ENCODE peak calls at places on chromosomes 2 and 18, in nine cellular contexts. One of them, this sample, is unnamed. For H3K27me3, the result is how much of the 10 kb centered on the place peaks cover.

GRCh38 chr2:187594801-187595200 is 40.6 kb upstream of the TFPI start:
- DNase-seq in lower lobe of right lung: no peak
- DNase-seq in heart left ventricle: no peak
- DNase-seq in body of pancreas: no peak
- DNase-seq in mammary epithelial cell: no peak
- DNase-seq in endothelial cell of umbilical vein: peak
- DNase-seq in prostate gland: no peak
- DNase-seq in AG04450: no peak
- DNase-seq in aorta: no peak
- DNase-seq in this sample: peak

GRCh38 chr2:119408221-119408619 is 23.4 kb upstream of the TMEM37 start:
- DNase-seq in body of pancreas: peak
- DNase-seq in prostate gland: no peak
- DNase-seq in mammary epithelial cell: no peak
- DNase-seq in AG04450: no peak
- DNase-seq in endothelial cell of umbilical vein: no peak
- DNase-seq in heart left ventricle: no peak
- DNase-seq in aorta: no peak
- DNase-seq in lower lobe of right lung: no peak
- DNase-seq in this sample: peak

GRCh38 chr2:105243961-105244360 is 2.4 kb downstream of the GPR45 start:
- DNase-seq in prostate gland: no peak
- DNase-seq in AG04450: no peak
- DNase-seq in lower lobe of right lung: no peak
- DNase-seq in heart left ventricle: no peak
- DNase-seq in endothelial cell of umbilical vein: no peak
- DNase-seq in aorta: no peak
- DNase-seq in body of pancreas: no peak
- DNase-seq in mammary epithelial cell: no peak
- DNase-seq in this sample: peak

GRCh38 chr2:74850816-74851566 is 17.1 kb downstream of the HK2 start:
- DNase-seq in lower lobe of right lung: no peak
- DNase-seq in endothelial cell of umbilical vein: no peak
- DNase-seq in prostate gland: no peak
- DNase-seq in AG04450: no peak
- DNase-seq in heart left ventricle: no peak
- DNase-seq in body of pancreas: no peak
- DNase-seq in mammary epithelial cell: peak
- DNase-seq in aorta: peak
- DNase-seq in this sample: peak

GRCh38 chr2:67752964-67753363 is 309.8 kb downstream of the C1D start:
- DNase-seq in prostate gland: no peak
- DNase-seq in aorta: no peak
- DNase-seq in lower lobe of right lung: no peak
- DNase-seq in body of pancreas: no peak
- DNase-seq in mammary epithelial cell: peak
- DNase-seq in heart left ventricle: no peak
- DNase-seq in endothelial cell of umbilical vein: no peak
- DNase-seq in AG04450: peak
- DNase-seq in this sample: peak

GRCh38 chr2:30373881-30374302 is 73.2 kb upstream of the LCLAT1 start:
- DNase-seq in AG04450: no peak
- DNase-seq in prostate gland: no peak
- DNase-seq in aorta: no peak
- DNase-seq in mammary epithelial cell: peak
- DNase-seq in heart left ventricle: no peak
- DNase-seq in body of pancreas: no peak
- DNase-seq in endothelial cell of umbilical vein: no peak
- DNase-seq in lower lobe of right lung: no peak
- DNase-seq in this sample: peak

GRCh38 chr2:205524656-205525055 is 157.6 kb upstream of the NRP2 start:
- DNase-seq in body of pancreas: no peak
- DNase-seq in aorta: no peak
- DNase-seq in AG04450: no peak
- DNase-seq in endothelial cell of umbilical vein: no peak
- DNase-seq in mammary epithelial cell: peak
- DNase-seq in lower lobe of right lung: no peak
- DNase-seq in heart left ventricle: no peak
- DNase-seq in prostate gland: no peak
- DNase-seq in this sample: no peak

GRCh38 chr2:28253543-28253942 is 139.1 kb upstream of the FOSL2 start:
- DNase-seq in AG04450: no peak
- DNase-seq in heart left ventricle: no peak
- DNase-seq in aorta: no peak
- DNase-seq in mammary epithelial cell: no peak
- DNase-seq in body of pancreas: no peak
- DNase-seq in prostate gland: no peak
- DNase-seq in lower lobe of right lung: no peak
- DNase-seq in endothelial cell of umbilical vein: no peak
- DNase-seq in this sample: no peak

GRCh38 chr2:41621095-41621494 is 426.7 kb upstream of the PKDCC start:
- DNase-seq in lower lobe of right lung: no peak
- DNase-seq in aorta: no peak
- DNase-seq in body of pancreas: no peak
- DNase-seq in AG04450: no peak
- DNase-seq in endothelial cell of umbilical vein: no peak
- DNase-seq in prostate gland: no peak
- DNase-seq in heart left ventricle: no peak
- DNase-seq in mammary epithelial cell: no peak
- DNase-seq in this sample: no peak

GRCh38 chr2:636649-637405 is 40.4 kb downstream of the TMEM18 start:
- DNase-seq in endothelial cell of umbilical vein: peak
- DNase-seq in aorta: peak
- DNase-seq in lower lobe of right lung: peak
- DNase-seq in prostate gland: peak
- DNase-seq in AG04450: peak
- DNase-seq in heart left ventricle: peak
- DNase-seq in mammary epithelial cell: peak
- DNase-seq in body of pancreas: peak
- DNase-seq in this sample: peak

GRCh38 chr2:203328735-203329549 is 748 bp downstream of the ABI2 start:
- DNase-seq in prostate gland: peak
- DNase-seq in mammary epithelial cell: peak
- DNase-seq in AG04450: no peak
- DNase-seq in heart left ventricle: peak
- DNase-seq in lower lobe of right lung: peak
- DNase-seq in body of pancreas: peak
- DNase-seq in endothelial cell of umbilical vein: peak
- DNase-seq in aorta: peak
- DNase-seq in this sample: peak

GRCh38 chr18:52174220-52174619 is 165.8 kb upstream of the DCC start:
- DNase-seq in aorta: no peak
- DNase-seq in AG04450: no peak
- DNase-seq in mammary epithelial cell: no peak
- DNase-seq in lower lobe of right lung: no peak
- DNase-seq in endothelial cell of umbilical vein: no peak
- DNase-seq in body of pancreas: no peak
- DNase-seq in heart left ventricle: no peak
- DNase-seq in prostate gland: no peak
- DNase-seq in this sample: no peak

GRCh38 chr18:10010611-10011015 is 96.8 kb downstream of the VAPA start:
- DNase-seq in body of pancreas: peak
- DNase-seq in mammary epithelial cell: peak
- DNase-seq in endothelial cell of umbilical vein: peak
- DNase-seq in lower lobe of right lung: no peak
- DNase-seq in aorta: peak
- DNase-seq in heart left ventricle: peak
- DNase-seq in AG04450: peak
- DNase-seq in prostate gland: peak
- DNase-seq in this sample: peak

GRCh38 chr18:13236411-13236810 is 17.9 kb downstream of the LDLRAD4 start:
- DNase-seq in endothelial cell of umbilical vein: no peak
- DNase-seq in aorta: peak
- DNase-seq in mammary epithelial cell: no peak
- DNase-seq in heart left ventricle: no peak
- DNase-seq in prostate gland: no peak
- DNase-seq in body of pancreas: peak
- DNase-seq in lower lobe of right lung: peak
- DNase-seq in AG04450: no peak
- DNase-seq in this sample: no peak

GRCh38 chr18:67144342-67144741 is 372.2 kb downstream of the DSEL start:
- DNase-seq in aorta: no peak
- DNase-seq in mammary epithelial cell: no peak
- DNase-seq in heart left ventricle: no peak
- DNase-seq in endothelial cell of umbilical vein: no peak
- DNase-seq in body of pancreas: no peak
- DNase-seq in prostate gland: no peak
- DNase-seq in AG04450: no peak
- DNase-seq in lower lobe of right lung: no peak
- DNase-seq in this sample: no peak

GRCh38 chr2:41900299-41900698 is 147.5 kb upstream of the PKDCC start:
- DNase-seq in body of pancreas: no peak
- DNase-seq in aorta: no peak
- DNase-seq in lower lobe of right lung: no peak
- DNase-seq in prostate gland: no peak
- DNase-seq in AG04450: no peak
- DNase-seq in endothelial cell of umbilical vein: no peak
- DNase-seq in mammary epithelial cell: no peak
- DNase-seq in heart left ventricle: no peak
- DNase-seq in this sample: peak

GRCh38 chr18:50819727-50820378 is at the start of gene MRO:
- DNase-seq in lower lobe of right lung: peak
- DNase-seq in prostate gland: peak
- DNase-seq in AG04450: peak
- DNase-seq in endothelial cell of umbilical vein: peak
- DNase-seq in aorta: peak
- DNase-seq in heart left ventricle: peak
- DNase-seq in mammary epithelial cell: peak
- DNase-seq in body of pancreas: peak
- DNase-seq in this sample: peak

GRCh38 chr2:121255363-121255762 is 29.6 kb downstream of the TFCP2L1 start:
- DNase-seq in lower lobe of right lung: no peak
- DNase-seq in endothelial cell of umbilical vein: no peak
- DNase-seq in heart left ventricle: no peak
- DNase-seq in AG04450: no peak
- DNase-seq in prostate gland: no peak
- DNase-seq in mammary epithelial cell: no peak
- DNase-seq in aorta: no peak
- DNase-seq in body of pancreas: peak
- DNase-seq in this sample: no peak

GRCh38 chr2:214412679-214413078 is 1.8 kb downstream of the VWC2L start:
- DNase-seq in prostate gland: no peak
- DNase-seq in aorta: no peak
- DNase-seq in AG04450: no peak
- DNase-seq in body of pancreas: no peak
- DNase-seq in lower lobe of right lung: no peak
- DNase-seq in endothelial cell of umbilical vein: no peak
- DNase-seq in mammary epithelial cell: no peak
- DNase-seq in heart left ventricle: no peak
- DNase-seq in this sample: no peak

GRCh38 chr2:55111570-55112228 is 61.4 kb upstream of the RTN4 start:
- DNase-seq in AG04450: peak
- DNase-seq in prostate gland: no peak
- DNase-seq in mammary epithelial cell: no peak
- DNase-seq in aorta: peak
- DNase-seq in lower lobe of right lung: peak
- DNase-seq in body of pancreas: peak
- DNase-seq in heart left ventricle: peak
- DNase-seq in endothelial cell of umbilical vein: peak
- DNase-seq in this sample: peak

GRCh38 chr2:96495983-96496382 is 9.2 kb downstream of the NEURL3 start:
- DNase-seq in heart left ventricle: no peak
- DNase-seq in lower lobe of right lung: no peak
- DNase-seq in body of pancreas: no peak
- DNase-seq in aorta: no peak
- DNase-seq in AG04450: no peak
- DNase-seq in mammary epithelial cell: no peak
- DNase-seq in prostate gland: no peak
- DNase-seq in endothelial cell of umbilical vein: peak
- DNase-seq in this sample: no peak
- H3K27me3 ChIP-seq in heart left ventricle: under half
- H3K27me3 ChIP-seq in lower lobe of right lung: under half
- H3K27me3 ChIP-seq in body of pancreas: under half
- H3K27me3 ChIP-seq in aorta: under half
- H3K27me3 ChIP-seq in AG04450: half or more
- H3K27me3 ChIP-seq in mammary epithelial cell: under half
- H3K27me3 ChIP-seq in prostate gland: under half
- H3K27me3 ChIP-seq in endothelial cell of umbilical vein: under half
- H3K27me3 ChIP-seq in this sample: under half

DNA sequence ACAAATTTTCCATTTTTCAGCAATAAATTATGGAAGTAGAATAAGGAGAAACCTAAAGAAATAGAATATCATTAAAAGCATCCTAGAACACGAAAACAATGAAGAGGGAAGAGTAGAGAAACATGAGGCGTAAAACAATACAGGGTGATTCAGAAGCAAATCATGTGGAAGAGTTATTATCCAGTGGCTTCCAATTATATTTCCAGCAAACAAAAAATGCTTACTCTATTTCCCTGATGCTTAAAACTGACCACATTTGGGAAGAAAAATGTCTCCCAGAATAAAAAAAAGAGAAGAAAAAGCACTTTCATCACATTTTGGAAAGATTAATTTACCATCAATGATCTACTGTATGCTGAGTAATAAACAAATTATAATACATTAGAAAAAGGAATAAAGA is 192.6 kb downstream of the CD226 start:
- DNase-seq in aorta: no peak
- DNase-seq in lower lobe of right lung: no peak
- DNase-seq in heart left ventricle: no peak
- DNase-seq in mammary epithelial cell: no peak
- DNase-seq in body of pancreas: no peak
- DNase-seq in AG04450: no peak
- DNase-seq in prostate gland: no peak
- DNase-seq in endothelial cell of umbilical vein: no peak
- DNase-seq in this sample: no peak
- H3K27me3 ChIP-seq in aorta: under half
- H3K27me3 ChIP-seq in lower lobe of right lung: under half
- H3K27me3 ChIP-seq in heart left ventricle: under half
- H3K27me3 ChIP-seq in mammary epithelial cell: under half
- H3K27me3 ChIP-seq in body of pancreas: under half
- H3K27me3 ChIP-seq in AG04450: under half
- H3K27me3 ChIP-seq in prostate gland: under half
- H3K27me3 ChIP-seq in endothelial cell of umbilical vein: under half
- H3K27me3 ChIP-seq in this sample: under half

GRCh38 chr2:176150338-176151198 is 782 bp upstream of the HOXD4 start:
- DNase-seq in prostate gland: no peak
- DNase-seq in aorta: no peak
- DNase-seq in heart left ventricle: no peak
- DNase-seq in endothelial cell of umbilical vein: no peak
- DNase-seq in mammary epithelial cell: no peak
- DNase-seq in body of pancreas: no peak
- DNase-seq in AG04450: no peak
- DNase-seq in lower lobe of right lung: no peak
- DNase-seq in this sample: no peak
- H3K27me3 ChIP-seq in prostate gland: under half
- H3K27me3 ChIP-seq in aorta: under half
- H3K27me3 ChIP-seq in heart left ventricle: half or more
- H3K27me3 ChIP-seq in endothelial cell of umbilical vein: under half
- H3K27me3 ChIP-seq in mammary epithelial cell: under half
- H3K27me3 ChIP-seq in body of pancreas: under half
- H3K27me3 ChIP-seq in AG04450: half or more
- H3K27me3 ChIP-seq in lower lobe of right lung: half or more
- H3K27me3 ChIP-seq in this sample: under half

GRCh38 chr2:162074579-162074922 is 536 bp upstream of the DPP4 start:
- DNase-seq in endothelial cell of umbilical vein: no peak
- DNase-seq in body of pancreas: no peak
- DNase-seq in heart left ventricle: no peak
- DNase-seq in aorta: no peak
- DNase-seq in lower lobe of right lung: no peak
- DNase-seq in AG04450: no peak
- DNase-seq in prostate gland: no peak
- DNase-seq in mammary epithelial cell: no peak
- DNase-seq in this sample: no peak
- H3K27me3 ChIP-seq in endothelial cell of umbilical vein: under half
- H3K27me3 ChIP-seq in body of pancreas: under half
- H3K27me3 ChIP-seq in heart left ventricle: under half
- H3K27me3 ChIP-seq in aorta: under half
- H3K27me3 ChIP-seq in lower lobe of right lung: under half
- H3K27me3 ChIP-seq in AG04450: under half
- H3K27me3 ChIP-seq in prostate gland: under half
- H3K27me3 ChIP-seq in mammary epithelial cell: under half
- H3K27me3 ChIP-seq in this sample: under half

This sample was measured in adipocyte.